ENCODE peak calls at places on chromosomes 16 and 17, in four cellular contexts. O is pancreas, M is MCF 10A, Q is neuronal stem cell. B is an unnamed sample.

GRCh38 chr17:45814622-45815606 is 29.8 kb upstream of the SPPL2C start:
- DNase-seq in O (no peak), M (no peak), Q (no peak), B (no peak)

GRCh38 chr17:72590382-72590781 is 469.6 kb downstream of the SOX9 start:
- DNase-seq in O (no peak), M (peak), Q (no peak), B (no peak)

GRCh38 chr16:71276589-71277334 is 12.4 kb downstream of the CMTR2 start:
- DNase-seq in O (no peak), M (no peak), Q (no peak), B (no peak)

GRCh38 chr16:69118994-69119393 is 13.4 kb downstream of the CHTF8 start:
- DNase-seq in O (peak), M (no peak), Q (no peak), B (no peak)

GRCh38 chr16:86314402-86315025 is 195.8 kb upstream of the FOXF1 start:
- DNase-seq in O (no peak), M (no peak), Q (no peak), B (no peak)

GRCh38 chr17:49823614-49824013 is 24.3 kb downstream of the TAC4 start:
- DNase-seq in O (no peak), M (no peak), Q (no peak), B (no peak)

GRCh38 chr16:12186774-12187335 is 210.3 kb downstream of the SNX29 start:
- DNase-seq in O (no peak), M (peak), Q (no peak), B (no peak)

GRCh38 chr16:54998834-54999233 is 68.2 kb downstream of the IRX5 start:
- DNase-seq in O (no peak), M (no peak), Q (no peak), B (no peak)

GRCh38 chr16:88063201-88063773 is 112.1 kb downstream of the BANP start:
- DNase-seq in O (no peak), M (no peak), Q (no peak), B (no peak)

GRCh38 chr16:30418350-30419181 is 11.2 kb downstream of the ZNF771 start:
- DNase-seq in O (no peak), M (no peak), Q (no peak), B (no peak)

GRCh38 chr17:47927821-47928400 is 13.5 kb upstream of the PNPO start:
- DNase-seq in O (no peak), M (no peak), Q (no peak), B (no peak)

GRCh38 chr16:59993101-59993500 is 1259.0 kb upstream of the GOT2 start:
- DNase-seq in O (no peak), M (no peak), Q (no peak), B (no peak)

GRCh38 chr17:68789203-68789962 is 165.8 kb downstream of the ABCA8 start:
- DNase-seq in O (no peak), M (no peak), Q (no peak), B (no peak)

GRCh38 chr16:12092347-12092882 is 115.9 kb downstream of the SNX29 start:
- DNase-seq in O (no peak), M (peak), Q (no peak), B (no peak)

GRCh38 chr16:3235856-3236669 is 1.1 kb upstream of the ZNF200 start:
- DNase-seq in O (peak), M (peak), Q (no peak), B (no peak)

GRCh38 chr16:14004031-14004718 is 66.9 kb upstream of the MRTFB start:
- DNase-seq in O (no peak), M (no peak), Q (no peak), B (no peak)

GRCh38 chr16:64305663-64306062 is 816.2 kb downstream of the CDH11 start:
- DNase-seq in O (no peak), M (no peak), Q (no peak), B (no peak)

GRCh38 chr17:53316073-53316472 is 506.7 kb upstream of the KIF2B start:
- DNase-seq in O (no peak), M (no peak), Q (no peak), B (no peak)

GRCh38 chr17:45361451-45361850 is 44.6 kb upstream of the MAP3K14 start:
- DNase-seq in O (no peak), M (no peak), Q (no peak), B (no peak)

GRCh38 chr17:60959696-60960095 is 282.0 kb downstream of the BCAS3 start:
- DNase-seq in O (no peak), M (no peak), Q (no peak), B (no peak)

GRCh38 chr16:49548571-49548970 is 175.0 kb downstream of the C16orf78 start:
- DNase-seq in O (no peak), M (no peak), Q (no peak), B (no peak)

GRCh38 chr17:74206332-74206818 is 2.9 kb downstream of the RPL38 start:
- DNase-seq in O (no peak), M (no peak), Q (no peak), B (no peak)

GRCh38 chr17:19370493-19370960 is 7.8 kb upstream of the MAPK7 start:
- DNase-seq in O (no peak), M (no peak), Q (no peak), B (no peak)

GRCh38 chr16:84718-85452 is 6.9 kb downstream of the MPG start:
- DNase-seq in O (no peak), M (peak), Q (no peak), B (no peak)

GRCh38 chr16:19118938-19119431 is 5.2 kb downstream of the ITPRIPL2 start:
- DNase-seq in O (no peak), M (peak), Q (no peak), B (no peak)

GRCh38 chr17:73293480-73293911 is 18.3 kb downstream of the CDC42EP4 start:
- DNase-seq in O (peak), M (peak), Q (no peak), B (no peak)

GRCh38 chr17:39618252-39618913 is 8.4 kb upstream of the PPP1R1B start:
- DNase-seq in O (no peak), M (peak), Q (no peak), B (no peak)

GRCh38 chr17:44222112-44222869 is 2.8 kb upstream of the UBTF start:
- DNase-seq in O (peak), M (peak), Q (peak), B (peak)

GRCh38 chr17:50904522-50905459 is 38.6 kb upstream of the TOB1 start:
- DNase-seq in O (peak), M (peak), Q (no peak), B (no peak)

B was measured in SK-N-DZ.